ENCODE peak calls at places on chromosomes 3 and 15, in five cellular contexts. K is B cell; R is CD4-positive, alpha-beta T cell; N is GM10248; O is PC-9. A is an unnamed sample.

GRCh38 chr3:168812234-168812633 is 716.5 kb upstream of the GOLIM4 start:
- DNase-seq in K (no peak), O (no peak), N (no peak), R (no peak), A (no peak)

GRCh38 chr15:94327356-94327936 is 96.1 kb downstream of the MCTP2 start:
- DNase-seq in N (peak; percentile 33), O (peak; percentile 3), R (no peak), K (peak; percentile 28), A (peak; percentile 47)

GRCh38 chr3:185766645-185767323 is 58.1 kb downstream of the IGF2BP2 start:
- DNase-seq in N (no peak), O (no peak), R (no peak), K (no peak), A (no peak)

GRCh38 chr3:31268868-31269267 is 263.9 kb upstream of the STT3B start:
- DNase-seq in R (no peak), N (no peak), O (no peak), K (no peak), A (no peak)

GRCh38 chr3:5806192-5806591 is 618.7 kb downstream of the EDEM1 start:
- DNase-seq in R (no peak), K (peak; percentile 0), O (no peak), N (no peak), A (no peak)

GRCh38 chr3:176919836-176920760 is 277.2 kb downstream of the TBL1XR1 start:
- DNase-seq in K (no peak), R (no peak), N (no peak), O (no peak), A (no peak)

GRCh38 chr15:81869161-81869928 is 176.5 kb downstream of the MEX3B start:
- DNase-seq in O (no peak), R (no peak), K (no peak), N (no peak), A (no peak)

GRCh38 chr3:178771511-178771910 is 235.3 kb downstream of the KCNMB2 start:
- DNase-seq in O (no peak), N (no peak), R (no peak), K (no peak), A (no peak)

GRCh38 chr15:77568014-77568959 is 64.4 kb downstream of the LINGO1 start:
- DNase-seq in N (no peak), O (no peak), R (no peak), K (no peak), A (no peak)

GRCh38 chr15:97745481-97746071 is 214.9 kb upstream of the ARRDC4 start:
- DNase-seq in N (peak; percentile 35), K (peak; percentile 8), O (peak; percentile 4), R (no peak), A (peak; percentile 43)

GRCh38 chr15:58299311-58299850 is 132.4 kb upstream of the LIPC start:
- DNase-seq in O (no peak), K (no peak), R (no peak), N (no peak), A (no peak)

GRCh38 chr15:58070801-58071418 is 5.4 kb upstream of the ALDH1A2 start:
- DNase-seq in R (no peak), N (peak; percentile 10), O (peak; percentile 57), K (peak; percentile 22), A (peak; percentile 41)

GRCh38 chr15:44193651-44194396 is 1.2 kb downstream of the FRMD5 start:
- DNase-seq in N (no peak), K (peak; percentile 14), O (peak; percentile 8), R (no peak), A (peak; percentile 51)

GRCh38 chr15:85479071-85479647 is 98.8 kb downstream of the AKAP13 start:
- DNase-seq in K (no peak), R (no peak), N (no peak), O (peak; percentile 11), A (peak; percentile 19)

GRCh38 chr15:67110400-67110799 is 45.0 kb downstream of the SMAD3 start:
- DNase-seq in O (no peak), N (peak; percentile 47), K (peak; percentile 81), R (no peak), A (no peak)

GRCh38 chr3:187678869-187679268 is 8.7 kb upstream of the SST start:
- DNase-seq in O (peak; percentile 62), N (no peak), K (peak; percentile 46), R (no peak), A (peak; percentile 43)

GRCh38 chr3:18071833-18072232 is 329.4 kb upstream of the TBC1D5 start:
- DNase-seq in N (no peak), O (no peak), K (no peak), R (no peak), A (no peak)

GRCh38 chr15:58274885-58275284 is 136.7 kb downstream of the AQP9 start:
- DNase-seq in K (no peak), N (no peak), R (no peak), O (no peak), A (no peak)

GRCh38 chr3:150936693-150937092 is 31.5 kb upstream of the MINDY4B start:
- DNase-seq in O (no peak), N (peak; percentile 20), K (no peak), R (no peak), A (no peak)

GRCh38 chr3:46906471-46907058 is 29.0 kb downstream of the PTH1R start:
- DNase-seq in N (no peak), K (no peak), O (no peak), R (no peak), A (no peak)

GRCh38 chr3:110165344-110165743 is 828.0 kb upstream of the DPPA4 start:
- DNase-seq in O (no peak), N (no peak), R (no peak), K (no peak), A (no peak)

GRCh38 chr3:143001034-143001368 is 369 bp upstream of the U2SURP start:
- DNase-seq in N (peak; percentile 85), K (no peak), O (no peak), R (no peak), A (no peak)

GRCh38 chr3:106120334-106120733 is 251.5 kb upstream of the CBLB start:
- DNase-seq in N (no peak), O (no peak), K (no peak), R (no peak), A (no peak)

GRCh38 chr15:62346168-62346567 is 181.1 kb upstream of the C2CD4B start:
- DNase-seq in O (no peak), K (no peak), R (no peak), N (no peak), A (no peak)

GRCh38 chr15:97995881-97996603 is 35.5 kb downstream of the ARRDC4 start:
- DNase-seq in K (no peak), N (no peak), O (peak; percentile 22), R (no peak), A (no peak)

GRCh38 chr3:41580274-41580959 is 381.1 kb downstream of the CTNNB1 start:
- DNase-seq in R (no peak), O (no peak), K (peak; percentile 15), N (peak; percentile 40), A (no peak)

GRCh38 chr15:64461577-64462162 is 1.3 kb downstream of the ZNF609 start:
- DNase-seq in K (no peak), O (no peak), R (no peak), N (peak; percentile 47), A (no peak)

GRCh38 chr3:22308866-22309265 is 557.9 kb upstream of the ZNF385D start:
- DNase-seq in O (no peak), R (no peak), K (no peak), N (no peak), A (no peak)

GRCh38 chr3:97131476-97131875 is 317.1 kb downstream of the EPHA6 start:
- DNase-seq in K (no peak), R (no peak), N (no peak), O (no peak), A (no peak)

GRCh38 chr3:41688595-41689380 is 273.1 kb downstream of the ULK4 start:
- DNase-seq in K (no peak), N (no peak), R (no peak), O (no peak), A (no peak)

GRCh38 chr3:181383201-181383600 is 328.5 kb upstream of the SOX2 start:
- DNase-seq in R (no peak), N (no peak), O (no peak), K (no peak), A (no peak)
- TF ChIP-seq CTCF in R (no peak), N (no peak), O (no peak), K (no peak), A (no peak)

DNA sequence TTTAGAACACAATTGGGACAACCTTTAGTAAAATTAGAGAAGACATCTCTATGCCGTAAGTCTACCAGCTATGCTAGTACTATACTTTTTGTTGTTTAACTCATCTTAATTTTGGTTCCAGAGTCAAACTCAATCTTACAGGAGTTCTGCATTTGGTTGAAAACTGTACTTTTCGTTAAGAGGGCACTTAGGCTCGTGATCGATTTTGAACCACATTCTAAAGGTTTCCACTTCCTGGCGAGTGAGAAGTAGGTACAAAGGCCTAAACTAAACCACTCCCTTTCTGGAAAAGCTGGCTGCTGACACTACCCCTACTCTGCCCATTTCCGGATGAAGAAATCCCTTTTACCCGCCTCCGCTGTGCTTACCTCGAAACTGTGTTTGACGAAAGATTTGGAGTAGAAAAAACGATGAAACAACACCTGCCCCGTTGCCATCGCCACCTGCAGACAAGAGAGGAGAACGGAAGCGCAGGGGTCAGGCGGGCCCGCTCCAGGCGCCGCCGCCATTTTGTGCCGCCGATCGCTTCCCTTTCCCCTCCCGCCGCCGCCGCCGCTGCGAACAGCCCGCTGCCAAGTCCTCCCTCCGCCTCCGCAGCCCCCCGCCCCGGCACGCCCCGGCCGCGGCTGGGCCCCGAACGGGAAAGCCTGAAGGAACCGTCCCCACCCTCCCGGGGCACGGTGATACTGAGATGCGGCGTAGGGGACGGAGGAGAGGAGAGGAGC is 748 bp downstream of the CCNL1 start:
- DNase-seq in O (peak; percentile 62), R (peak; percentile 76), N (peak; percentile 61), K (peak; percentile 90), A (peak; percentile 37)
- TF ChIP-seq CTCF in O (peak; percentile 30), R (peak; percentile 15), N (peak; percentile 13), K (no peak), A (no peak)

DNA sequence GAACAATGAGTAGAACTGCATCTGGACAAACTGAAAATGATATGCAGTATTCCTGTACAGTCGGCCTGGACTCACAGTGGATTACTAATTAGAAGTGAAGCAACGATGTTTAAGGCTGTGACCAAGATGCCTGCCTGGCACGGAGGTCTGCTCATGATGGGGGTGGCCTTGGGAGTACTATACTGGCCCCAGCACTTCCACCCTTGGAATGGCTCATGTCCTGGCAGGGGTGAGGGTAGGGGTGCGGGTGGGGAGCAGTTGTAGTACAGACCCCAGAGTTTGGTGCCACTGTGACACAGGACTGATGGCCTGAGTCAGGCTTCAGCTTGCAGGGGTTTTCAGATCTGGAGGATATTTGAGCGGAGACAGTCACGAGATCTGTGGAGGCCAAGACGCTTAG is 55.1 kb upstream of the ICE2 start:
- DNase-seq in N (no peak), R (no peak), O (no peak), K (no peak), A (no peak)
- TF ChIP-seq CTCF in N (no peak), R (no peak), O (no peak), K (no peak), A (no peak)

DNA sequence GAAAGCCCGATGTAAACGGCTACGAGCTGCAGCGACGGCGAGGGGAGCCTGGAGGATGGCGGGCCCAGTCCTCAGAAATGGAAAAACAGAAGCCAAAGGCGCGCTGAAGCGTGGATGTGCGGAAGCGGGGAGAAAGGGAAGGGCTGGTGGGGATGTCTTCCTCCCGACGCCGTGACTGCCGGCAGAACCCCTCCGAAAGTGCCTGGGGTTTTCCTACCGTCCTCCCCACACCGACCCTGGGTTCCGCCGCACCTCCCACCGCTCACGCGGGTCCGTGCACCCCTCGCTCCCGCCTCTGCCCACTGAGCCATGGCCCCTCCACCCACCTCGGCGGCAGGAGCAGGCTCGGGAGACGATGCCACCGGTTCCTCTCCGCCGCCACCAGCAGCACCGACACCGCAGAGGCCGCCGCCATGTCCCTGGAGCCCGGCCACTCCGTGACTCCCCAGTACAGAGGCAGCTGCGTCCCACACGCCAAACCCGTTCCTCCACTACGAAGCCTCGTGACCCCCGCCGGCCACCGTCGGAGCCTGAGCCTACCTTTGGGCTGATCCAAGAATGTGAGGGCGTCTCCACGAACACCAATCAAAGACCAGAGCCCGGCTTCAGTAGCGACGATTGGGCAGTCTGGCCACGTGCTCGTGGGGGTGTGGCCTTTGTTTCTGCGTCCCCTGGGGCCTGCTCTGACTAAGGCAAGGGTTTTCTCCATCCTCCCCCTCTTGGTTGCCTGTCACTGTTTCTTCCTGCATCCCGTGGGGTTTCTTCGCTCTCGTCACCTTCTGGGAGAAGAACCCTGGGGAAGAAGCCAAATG is at the start of gene MCCC1:
- DNase-seq in R (peak; percentile 92), N (peak; percentile 98), O (peak; percentile 100), K (peak; percentile 95), A (peak; percentile 99)
- TF ChIP-seq CTCF in R (no peak), N (no peak), O (no peak), K (no peak), A (no peak)